ENCODE peak calls at places on chromosomes 13 and 19, in nine cellular contexts. F, N, O, L, A, M, E, G and Q are unnamed samples.

GRCh38 chr19:40803857-40804782 is 5.1 kb downstream of the EGLN2 start:
- DNase-seq in F (no peak), N (no peak), O (no peak), L (peak), A (no peak), M (no peak), E (peak), G (peak), Q (peak)

GRCh38 chr19:16627194-16627927 is 643 bp downstream of the MED26 start:
- DNase-seq in F (peak), N (peak), O (no peak), L (no peak), A (peak), M (no peak), E (no peak), G (peak), Q (peak)

GRCh38 chr13:36673838-36674326 is at the start of gene SERTM1:
- DNase-seq in F (no peak), N (peak), O (no peak), L (no peak), A (peak), M (peak), E (no peak), G (no peak), Q (no peak)

GRCh38 chr19:54207908-54208783 is 7.5 kb downstream of the RPS9 start:
- DNase-seq in F (no peak), N (peak), O (no peak), L (peak), A (no peak), M (peak), E (peak), G (peak), Q (peak)

GRCh38 chr19:1311543-1312091 is 25.9 kb downstream of the EFNA2 start:
- DNase-seq in F (no peak), N (no peak), O (no peak), L (no peak), A (no peak), M (no peak), E (no peak), G (no peak), Q (no peak)

GRCh38 chr13:24834902-24835510 is 71.0 kb downstream of the RNF17 start:
- DNase-seq in F (no peak), N (no peak), O (no peak), L (no peak), A (no peak), M (no peak), E (no peak), G (no peak), Q (no peak)

GRCh38 chr13:53783466-53783865 is 754.9 kb downstream of the OLFM4 start:
- DNase-seq in F (no peak), N (no peak), O (no peak), L (no peak), A (no peak), M (no peak), E (no peak), G (no peak), Q (no peak)

GRCh38 chr19:14147797-14148605 is 11.6 kb upstream of the ASF1B start:
- DNase-seq in F (peak), N (peak), O (peak), L (no peak), A (peak), M (peak), E (peak), G (peak), Q (peak)

GRCh38 chr19:45668342-45668871 is 386 bp downstream of the GIPR start:
- DNase-seq in F (no peak), N (no peak), O (no peak), L (no peak), A (no peak), M (no peak), E (no peak), G (no peak), Q (peak)

GRCh38 chr13:21849323-21849722 is 178.4 kb downstream of the FGF9 start:
- DNase-seq in F (no peak), N (no peak), O (peak), L (peak), A (peak), M (no peak), E (peak), G (peak), Q (peak)

GRCh38 chr19:56217039-56217949 is 15.2 kb downstream of the ZSCAN5C start:
- DNase-seq in F (no peak), N (peak), O (no peak), L (no peak), A (peak), M (peak), E (no peak), G (no peak), Q (no peak)

GRCh38 chr19:13705928-13706447 is 58.3 kb upstream of the MRI1 start:
- DNase-seq in F (no peak), N (no peak), O (no peak), L (no peak), A (no peak), M (no peak), E (peak), G (no peak), Q (no peak)

GRCh38 chr13:101219609-101220265 is 196.6 kb downstream of the NALCN start:
- DNase-seq in F (no peak), N (no peak), O (no peak), L (no peak), A (no peak), M (no peak), E (no peak), G (no peak), Q (no peak)

GRCh38 chr13:94269557-94269956 is 209.9 kb downstream of the DCT start:
- DNase-seq in F (no peak), N (no peak), O (no peak), L (no peak), A (no peak), M (no peak), E (no peak), G (no peak), Q (no peak)

GRCh38 chr19:1045247-1045603 is 5.3 kb downstream of the ABCA7 start:
- DNase-seq in F (peak), N (no peak), O (peak), L (no peak), A (peak), M (peak), E (peak), G (peak), Q (peak)

GRCh38 chr13:105991622-105992254 is 543.7 kb downstream of the EFNB2 start:
- DNase-seq in F (no peak), N (no peak), O (no peak), L (no peak), A (no peak), M (no peak), E (no peak), G (no peak), Q (peak)

GRCh38 chr13:34816543-34816942 is 125.5 kb upstream of the NBEA start:
- DNase-seq in F (no peak), N (no peak), O (no peak), L (no peak), A (no peak), M (no peak), E (no peak), G (no peak), Q (no peak)

GRCh38 chr13:75628811-75629210 is 7.3 kb upstream of the LMO7 start:
- DNase-seq in F (no peak), N (no peak), O (no peak), L (no peak), A (peak), M (no peak), E (no peak), G (no peak), Q (no peak)

GRCh38 chr13:48783181-48783630 is 129.5 kb downstream of the CYSLTR2 start:
- DNase-seq in F (peak), N (peak), O (no peak), L (no peak), A (no peak), M (no peak), E (no peak), G (peak), Q (peak)

GRCh38 chr19:46785054-46785979 is 3.1 kb downstream of the SLC1A5 start:
- DNase-seq in F (no peak), N (no peak), O (no peak), L (no peak), A (no peak), M (no peak), E (no peak), G (no peak), Q (no peak)

GRCh38 chr13:30659980-30660379 is 42.3 kb downstream of the USPL1 start:
- DNase-seq in F (no peak), N (no peak), O (no peak), L (no peak), A (no peak), M (no peak), E (no peak), G (no peak), Q (peak)

GRCh38 chr19:40995355-40995754 is 4.3 kb downstream of the CYP2B6 start:
- DNase-seq in F (no peak), N (no peak), O (peak), L (no peak), A (no peak), M (no peak), E (no peak), G (no peak), Q (no peak)

GRCh38 chr19:46903458-46903857 is 42.7 kb downstream of the ARHGAP35 start:
- DNase-seq in F (no peak), N (peak), O (no peak), L (no peak), A (no peak), M (no peak), E (no peak), G (no peak), Q (no peak)

GRCh38 chr13:110209950-110210603 is 96.9 kb downstream of the COL4A1 start:
- DNase-seq in F (no peak), N (no peak), O (no peak), L (no peak), A (no peak), M (no peak), E (no peak), G (no peak), Q (no peak)

GRCh38 chr13:85798999-85799646 is at the start of gene SLITRK6:
- DNase-seq in F (peak), N (no peak), O (peak), L (no peak), A (peak), M (no peak), E (no peak), G (no peak), Q (peak)

GRCh38 chr19:44689290-44690130 is 9.4 kb upstream of the CEACAM16 start:
- DNase-seq in F (peak), N (peak), O (peak), L (no peak), A (peak), M (peak), E (peak), G (peak), Q (peak)

GRCh38 chr19:18399008-18399407 is 1.6 kb upstream of the LRRC25 start:
- DNase-seq in F (no peak), N (no peak), O (no peak), L (no peak), A (no peak), M (no peak), E (no peak), G (no peak), Q (no peak)

GRCh38 chr13:99671746-99672145 is 170.5 kb downstream of the TM9SF2 start:
- DNase-seq in F (no peak), N (no peak), O (no peak), L (no peak), A (no peak), M (peak), E (no peak), G (no peak), Q (no peak)

GRCh38 chr19:46383846-46384245 is 29.5 kb downstream of the CCDC8 start:
- DNase-seq in F (no peak), N (no peak), O (no peak), L (no peak), A (no peak), M (no peak), E (no peak), G (no peak), Q (no peak)

GRCh38 chr13:44730099-44730498 is 154.0 kb upstream of the TSC22D1 start:
- DNase-seq in F (no peak), N (no peak), O (no peak), L (no peak), A (no peak), M (no peak), E (no peak), G (no peak), Q (no peak)

GRCh38 chr13:59501004-59501403 is 662.7 kb downstream of the DIAPH3 start:
- DNase-seq in F (no peak), N (no peak), O (no peak), L (no peak), A (no peak), M (no peak), E (no peak), G (no peak), Q (no peak)

GRCh38 chr19:38209671-38210457 is 14.2 kb downstream of the DPF1 start:
- DNase-seq in F (no peak), N (peak), O (no peak), L (no peak), A (peak), M (peak), E (no peak), G (no peak), Q (no peak)

GRCh38 chr19:57269515-57270250 is 10.6 kb upstream of the ZNF460 start:
- DNase-seq in F (no peak), N (peak), O (no peak), L (peak), A (peak), M (no peak), E (no peak), G (no peak), Q (no peak)

GRCh38 chr13:33644607-33645543 is 173.1 kb upstream of the RFC3 start:
- DNase-seq in F (no peak), N (no peak), O (no peak), L (no peak), A (no peak), M (no peak), E (no peak), G (no peak), Q (peak)

GRCh38 chr19:3282564-3282963 is 58.1 kb downstream of the CELF5 start:
- DNase-seq in F (no peak), N (no peak), O (no peak), L (no peak), A (no peak), M (no peak), E (no peak), G (no peak), Q (no peak)

GRCh38 chr13:29439601-29440381 is 155.7 kb downstream of the SLC7A1 start:
- DNase-seq in F (no peak), N (no peak), O (no peak), L (no peak), A (no peak), M (no peak), E (no peak), G (no peak), Q (no peak)

GRCh38 chr13:113383089-113383488 is 19.2 kb upstream of the GRTP1 start:
- DNase-seq in F (no peak), N (no peak), O (no peak), L (no peak), A (no peak), M (no peak), E (no peak), G (no peak), Q (no peak)
- TF ChIP-seq MAX in F (no peak), N (no peak), O (no peak), L (no peak), A (no peak), M (no peak), E (no peak), G (no peak), Q (no peak)

DNA sequence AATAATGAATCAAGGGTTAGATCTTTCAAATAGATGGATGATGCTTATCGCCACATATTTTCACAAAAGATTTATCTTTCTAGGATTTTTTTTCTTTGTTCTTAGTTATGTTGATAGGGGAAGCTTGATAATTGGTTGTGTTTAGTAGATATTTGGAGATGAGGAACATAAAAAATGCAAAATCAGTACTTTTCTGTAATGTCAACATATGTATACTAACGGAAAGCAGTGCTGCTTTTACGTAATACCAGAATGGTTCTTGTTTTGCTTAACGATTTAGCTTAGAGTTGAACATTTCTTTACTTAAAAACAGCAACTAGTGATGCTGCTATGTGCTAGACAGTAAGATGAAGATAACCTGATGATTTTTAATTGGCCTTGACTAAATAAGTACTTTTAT is 3.0 kb downstream of the ZMYM2 start:
- DNase-seq in F (no peak), N (no peak), O (no peak), L (no peak), A (no peak), M (no peak), E (no peak), G (no peak), Q (no peak)
- H3K4me3 ChIP-seq in F (no peak), N (no peak), O (no peak), L (peak), A (no peak), M (peak), E (no peak), G (no peak), Q (peak)

GRCh38 chr19:29966594-29967249 is 24.7 kb downstream of the URI1 start:
- DNase-seq in F (no peak), N (peak), O (no peak), L (no peak), A (no peak), M (no peak), E (no peak), G (peak), Q (peak)
- TF ChIP-seq MAX in F (no peak), N (no peak), O (no peak), L (no peak), A (no peak), M (no peak), E (no peak), G (no peak), Q (no peak)

DNA sequence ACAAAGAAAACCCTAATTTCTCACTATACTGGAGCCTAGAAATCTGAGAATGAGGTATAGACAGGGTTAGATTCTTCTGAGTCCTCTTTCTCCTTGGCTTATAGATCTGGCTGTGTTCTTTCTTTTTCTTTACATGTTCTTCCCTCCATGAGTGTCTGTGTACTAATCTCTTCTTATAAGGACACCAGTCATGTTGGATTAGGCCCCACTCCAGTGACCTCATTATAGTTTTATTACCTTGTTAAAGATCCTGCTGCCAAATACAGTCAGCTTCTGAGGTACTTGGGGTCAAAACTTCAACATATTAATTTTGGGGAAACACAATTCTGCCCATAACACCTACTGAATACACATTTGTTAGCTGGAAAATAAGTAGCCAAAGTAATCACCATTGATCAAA is 302.6 kb downstream of the PCDH9 start:
- DNase-seq in F (no peak), N (no peak), O (no peak), L (no peak), A (no peak), M (no peak), E (no peak), G (no peak), Q (no peak)
- H3K4me3 ChIP-seq in F (no peak), N (no peak), O (no peak), L (no peak), A (no peak), M (no peak), E (no peak), G (no peak), Q (no peak)

GRCh38 chr19:9935409-9936062 is 779 bp downstream of the OLFM2 start:
- DNase-seq in F (no peak), N (no peak), O (no peak), L (no peak), A (peak), M (peak), E (no peak), G (no peak), Q (no peak)
- TF ChIP-seq MAX in F (no peak), N (no peak), O (no peak), L (no peak), A (no peak), M (no peak), E (peak), G (no peak), Q (no peak)

DNA sequence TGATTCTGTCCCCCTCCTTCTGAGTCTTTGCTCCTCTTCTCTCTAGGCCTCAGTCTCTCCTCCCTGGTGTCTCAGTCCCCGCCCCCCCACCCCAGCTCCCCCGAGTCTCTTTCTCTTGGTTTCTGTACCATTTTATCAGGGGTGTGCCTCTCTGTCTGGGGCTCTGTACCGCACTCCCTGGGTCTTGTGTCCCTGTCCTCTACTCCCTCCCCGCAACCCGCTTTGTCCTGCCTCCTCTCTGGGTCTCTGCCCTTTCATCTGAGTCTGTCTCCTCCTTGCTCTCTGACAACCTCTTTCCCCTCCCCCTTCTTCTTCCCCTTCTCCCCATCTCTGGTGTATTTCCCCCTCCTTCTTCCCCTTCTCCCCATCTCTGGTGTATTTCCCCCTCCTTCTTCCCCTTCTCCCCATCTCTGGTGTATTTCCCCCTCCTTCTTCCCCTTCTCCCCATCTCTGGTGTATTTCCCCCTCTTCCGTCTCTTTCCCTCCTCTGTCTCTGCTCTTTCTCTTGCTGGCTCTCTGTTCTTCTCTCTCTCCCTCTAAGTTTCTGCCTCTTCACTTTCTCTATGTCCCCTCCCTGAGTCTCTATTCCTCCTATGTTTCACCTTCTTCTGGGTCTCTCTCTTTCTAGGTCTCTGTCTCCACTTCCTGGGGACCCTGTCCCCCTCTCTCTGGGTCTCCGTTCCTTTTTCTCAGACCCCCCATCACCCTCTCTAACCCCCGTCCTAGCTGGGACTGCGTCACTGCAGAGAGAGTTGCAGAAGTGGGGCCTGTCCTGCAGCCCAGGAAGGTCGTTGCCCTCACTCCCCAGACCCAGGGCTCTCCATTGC is 2.2 kb upstream of the KCNC3 start:
- DNase-seq in F (no peak), N (no peak), O (no peak), L (no peak), A (no peak), M (peak), E (no peak), G (no peak), Q (no peak)
- H3K4me3 ChIP-seq in F (peak), N (peak), O (peak), L (peak), A (peak), M (peak), E (peak), G (peak), Q (no peak)